ENCODE peak calls at places on chromosomes 3 and 15, in five cellular contexts. G, C, V, K and Z are unnamed samples.

GRCh38 chr15:74199293-74199645 is 3.3 kb downstream of the STRA6 start:
- DNase-seq in C (no peak), V (no peak), K (no peak), G (no peak), Z (no peak)

GRCh38 chr3:195037017-195037373 is 234.0 kb downstream of the XXYLT1 start:
- DNase-seq in C (no peak), G (no peak), V (no peak), K (no peak), Z (no peak)

GRCh38 chr3:39990532-39990931 is 181.1 kb downstream of the MYRIP start:
- DNase-seq in G (no peak), V (no peak), C (peak), K (peak), Z (no peak)

GRCh38 chr3:81579744-81580143 is 181.7 kb downstream of the GBE1 start:
- DNase-seq in V (no peak), K (no peak), C (peak), G (no peak), Z (no peak)

GRCh38 chr3:147422934-147423599 is 13.9 kb downstream of the ZIC1 start:
- DNase-seq in K (no peak), V (no peak), G (no peak), C (peak), Z (no peak)

GRCh38 chr15:38560456-38560926 is 4.1 kb downstream of the RASGRP1 start:
- DNase-seq in V (no peak), K (peak), G (no peak), C (no peak), Z (no peak)

GRCh38 chr3:41710646-41711388 is 251.1 kb downstream of the ULK4 start:
- DNase-seq in C (peak), V (no peak), K (no peak), G (no peak), Z (peak)

GRCh38 chr3:124688580-124689454 is 41.4 kb upstream of the UMPS start:
- DNase-seq in K (peak), V (peak), G (no peak), C (peak), Z (no peak)

GRCh38 chr3:30518872-30519271 is 87.5 kb upstream of the TGFBR2 start:
- DNase-seq in G (no peak), K (no peak), V (no peak), C (no peak), Z (no peak)

GRCh38 chr3:10712121-10712520 is 103.9 kb upstream of the SLC6A11 start:
- DNase-seq in K (no peak), G (no peak), V (no peak), C (no peak), Z (no peak)

GRCh38 chr3:10707089-10707983 is 108.7 kb upstream of the SLC6A11 start:
- DNase-seq in G (no peak), C (peak), K (no peak), V (no peak), Z (no peak)

GRCh38 chr3:10706156-10707088 is 109.6 kb upstream of the SLC6A11 start:
- DNase-seq in G (no peak), K (no peak), C (peak), V (no peak), Z (no peak)

GRCh38 chr3:10709110-10709781 is 106.8 kb upstream of the SLC6A11 start:
- DNase-seq in V (no peak), K (no peak), G (no peak), C (peak), Z (no peak)

GRCh38 chr3:10707984-10708868 is 107.8 kb upstream of the SLC6A11 start:
- DNase-seq in V (no peak), K (no peak), G (no peak), C (peak), Z (no peak)
- H3K4me3 ChIP-seq in V (no peak), K (no peak), G (no peak), C (peak), Z (no peak)

GRCh38 chr3:79341961-79342360 is 425.8 kb downstream of the ROBO1 start:
- DNase-seq in K (no peak), V (no peak), G (no peak), C (no peak), Z (no peak)
- H3K4me3 ChIP-seq in K (no peak), V (no peak), G (no peak), C (no peak), Z (no peak)

DNA sequence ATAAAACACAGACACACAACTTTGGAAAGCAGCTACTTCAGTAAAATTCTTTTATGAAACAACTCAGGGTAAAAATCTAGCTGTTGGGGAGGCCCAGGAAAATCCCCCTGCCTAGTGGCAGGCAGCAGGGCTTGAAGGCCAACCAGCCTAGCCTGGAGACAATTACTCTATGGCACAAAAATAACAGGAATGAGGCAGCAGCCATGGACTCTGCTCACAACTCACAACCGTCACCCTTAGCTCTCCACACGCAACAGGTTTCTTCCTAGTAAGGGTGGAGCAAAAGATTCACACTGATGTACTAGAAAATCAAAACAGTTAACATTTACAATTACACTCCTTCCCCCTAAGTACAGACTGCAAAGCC is 538 bp upstream of the FBXL22 start:
- DNase-seq in G (no peak), C (no peak), V (no peak), K (no peak), Z (no peak)
- H3K4me3 ChIP-seq in G (no peak), C (no peak), V (peak), K (no peak), Z (no peak)

DNA sequence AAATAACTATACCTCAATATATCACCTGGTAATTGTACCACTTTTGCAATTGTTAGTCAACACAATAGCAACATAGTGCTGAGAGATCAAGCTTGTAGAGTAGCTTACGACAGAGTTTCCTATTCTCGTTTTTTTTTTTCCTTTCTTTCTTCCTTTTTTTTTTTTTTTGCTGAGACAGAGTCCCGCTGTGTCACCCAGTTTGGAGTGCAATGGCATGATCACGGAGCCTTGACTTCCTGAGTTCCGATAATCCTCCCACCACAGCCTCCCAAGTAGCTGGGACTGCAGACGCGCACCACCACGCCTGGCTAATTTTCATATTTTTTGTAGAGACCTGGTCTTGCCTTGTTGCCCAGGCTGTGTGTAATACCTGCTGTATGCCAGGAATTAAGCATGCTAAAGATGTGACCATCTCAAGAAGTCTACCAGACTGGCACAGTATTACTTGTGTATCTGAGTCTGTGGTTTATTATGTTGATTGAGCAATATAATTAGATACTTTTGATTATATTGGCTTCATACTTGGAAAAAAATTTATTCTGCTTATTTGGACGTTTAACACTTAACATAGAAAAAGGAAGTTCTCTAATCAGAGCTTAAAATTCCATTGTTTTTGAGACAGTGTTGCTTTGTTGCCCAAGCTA is 3.0 kb downstream of the SELENOT start:
- DNase-seq in C (no peak), K (peak), G (no peak), V (no peak), Z (no peak)
- H3K4me3 ChIP-seq in C (no peak), K (peak), G (no peak), V (no peak), Z (no peak)

DNA sequence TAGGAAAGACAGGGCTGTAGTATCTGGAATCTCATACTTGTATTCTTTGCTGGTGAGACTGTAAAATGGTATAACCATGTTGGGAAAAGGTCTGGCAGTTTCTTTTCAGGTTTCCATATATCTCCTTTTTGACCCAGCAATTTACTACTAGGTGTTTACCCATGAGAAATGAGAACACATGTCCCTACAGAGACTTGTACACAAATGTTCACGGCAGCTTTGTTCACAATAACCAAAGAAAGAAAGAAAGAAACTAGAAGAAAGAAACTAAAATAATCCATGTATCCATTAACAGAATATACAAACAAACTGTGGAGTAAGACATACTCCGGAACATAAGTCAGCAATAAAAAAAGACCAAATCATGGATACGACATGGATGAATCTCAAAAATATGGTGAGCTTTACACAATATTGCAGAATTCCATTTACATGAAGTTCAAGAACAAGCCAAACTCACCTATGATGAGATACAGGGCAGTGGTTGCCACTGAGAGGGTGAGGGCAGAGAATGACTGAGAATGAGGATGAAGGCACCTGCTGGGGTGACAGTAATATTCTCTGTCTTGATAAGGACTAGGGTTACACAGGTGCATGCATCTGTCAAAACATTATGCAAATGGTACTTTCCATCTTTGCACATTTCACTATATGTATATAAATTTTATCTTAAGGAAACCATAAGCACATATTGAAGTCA is 2.7 kb downstream of the RFTN1 start:
- DNase-seq in V (no peak), C (no peak), K (peak), G (no peak), Z (no peak)
- H3K4me3 ChIP-seq in V (peak), C (no peak), K (peak), G (no peak), Z (no peak)

GRCh38 chr3:13894096-13894811 is 14.4 kb upstream of the WNT7A start:
- DNase-seq in K (no peak), V (no peak), G (no peak), C (peak), Z (no peak)
- H3K4me3 ChIP-seq in K (no peak), V (peak), G (no peak), C (no peak), Z (no peak)